ENCODE peak calls at places on chromosome 1, in nine cellular contexts. X is AG04449; B is NCI-H774; E is stimulated activated CD4-positive, alpha-beta T cell treated with anti-CD3 and anti-CD28 coated beads, Interleukin-15, amount 100 ng/mL, for 24 hours; M is choroid plexus epithelial cell; U is omental fat pad; T is GM03348; O is lung microvascular endothelial cell; W is Right ventricle myocardium superior. H is an unnamed sample.

GRCh38 chr1:21289700-21290545 is at the start of gene ECE1:
- DNase-seq in B (no peak), M (no peak), O (peak), E (peak), X (no peak), T (peak), W (peak), U (no peak), H (no peak)

GRCh38 chr1:36851087-36851486 is 183.2 kb downstream of the GRIK3 start:
- DNase-seq in U (no peak), X (no peak), E (no peak), O (no peak), T (no peak), M (no peak), B (no peak), W (no peak), H (no peak)

GRCh38 chr1:171841050-171841910 is at the start of gene DNM3:
- DNase-seq in X (no peak), E (peak), T (peak), B (peak), O (peak), W (peak), U (peak), M (peak), H (no peak)

GRCh38 chr1:202034683-202035462 is 24.5 kb downstream of the ELF3 start:
- DNase-seq in B (peak), U (peak), T (peak), W (peak), X (peak), O (no peak), E (no peak), M (peak), H (no peak)

GRCh38 chr1:193705473-193706074 is 519.2 kb upstream of the B3GALT2 start:
- DNase-seq in O (no peak), T (no peak), E (no peak), W (no peak), X (no peak), M (no peak), B (no peak), U (no peak), H (no peak)

GRCh38 chr1:2639203-2639602 is 6.4 kb upstream of the MMEL1 start:
- DNase-seq in T (peak), B (no peak), E (no peak), X (no peak), O (no peak), U (no peak), W (no peak), M (no peak), H (no peak)

GRCh38 chr1:46659307-46659870 is 8.8 kb downstream of the ATPAF1 start:
- DNase-seq in T (no peak), B (no peak), X (no peak), M (no peak), W (no peak), O (no peak), E (no peak), U (no peak), H (no peak)

GRCh38 chr1:55217226-55217996 is 2.2 kb upstream of the USP24 start:
- DNase-seq in T (no peak), U (no peak), O (peak), W (no peak), M (no peak), E (no peak), B (peak), X (no peak), H (no peak)

GRCh38 chr1:212228076-212228475 is 57.1 kb upstream of the PPP2R5A start:
- DNase-seq in T (peak), X (no peak), U (no peak), M (no peak), B (no peak), E (no peak), W (no peak), O (no peak), H (no peak)

GRCh38 chr1:65068202-65069011 is 79.6 kb upstream of the AK4 start:
- DNase-seq in B (peak), T (peak), O (peak), X (no peak), W (no peak), U (no peak), E (peak), M (peak), H (no peak)